ENCODE peak calls at places on chromosomes 3 and 15, in ten cellular contexts. V is fibroblast of lung; L is thoracic aorta; M is kidney; R is body of pancreas; A is omental fat pad; Y is activated CD8-positive, alpha-beta T cell treated with anti-CD3 and anti-CD28 coated beads for 36 hours; W is endodermal cell; E is heart left ventricle; Q is stomach. U is an unnamed sample.

GRCh38 chr15:96421211-96421610 is 90.7 kb downstream of the NR2F2 start:
- DNase-seq in M (no peak), R (no peak), E (no peak), A (no peak), L (no peak), Q (peak), Y (no peak), V (peak), W (no peak), U (peak)

GRCh38 chr15:52790166-52790708 is at the start of gene ONECUT1:
- DNase-seq in E (no peak), Y (peak), L (no peak), R (peak), Q (peak), M (peak), A (no peak), V (peak), W (peak), U (peak)

GRCh38 chr3:61725851-61726333 is 164.5 kb downstream of the PTPRG start:
- DNase-seq in L (no peak), Q (no peak), V (peak), R (no peak), E (no peak), W (peak), Y (no peak), M (no peak), A (no peak), U (peak)

GRCh38 chr15:88904808-88905327 is 8.3 kb downstream of the MFGE8 start:
- DNase-seq in Q (peak), E (peak), V (peak), Y (peak), R (peak), W (peak), M (peak), L (no peak), A (peak), U (peak)

GRCh38 chr15:65939901-65940617 is 70.8 kb downstream of the RAB11A start:
- DNase-seq in Y (no peak), W (no peak), V (peak), R (no peak), A (no peak), Q (peak), M (no peak), L (no peak), E (peak), U (peak)

GRCh38 chr15:50055333-50056278 is 63.4 kb downstream of the ATP8B4 start:
- DNase-seq in A (no peak), R (no peak), L (no peak), E (peak), Y (no peak), M (no peak), Q (no peak), V (peak), W (no peak), U (peak)

GRCh38 chr15:72916939-72917338 is 133.4 kb upstream of the ADPGK start:
- DNase-seq in R (no peak), Y (no peak), Q (no peak), A (no peak), V (no peak), M (no peak), E (no peak), L (no peak), W (no peak), U (peak)

GRCh38 chr3:4994823-4995499 is 15.7 kb downstream of the BHLHE40 start:
- DNase-seq in R (peak), E (peak), V (peak), M (peak), A (no peak), L (peak), Y (no peak), Q (peak), W (peak), U (peak)

GRCh38 chr3:42020681-42021307 is 58.9 kb upstream of the ULK4 start:
- DNase-seq in Q (no peak), Y (no peak), L (no peak), W (no peak), E (no peak), A (no peak), M (no peak), V (peak), R (no peak), U (peak)

GRCh38 chr3:52851348-52851747 is 16.5 kb upstream of the MUSTN1 start:
- DNase-seq in L (no peak), M (peak), A (no peak), W (peak), Q (no peak), E (peak), Y (peak), V (peak), R (peak), U (peak)

GRCh38 chr3:116877968-116878367 is 168.4 kb downstream of the TUSC7 start:
- DNase-seq in A (no peak), W (no peak), Q (no peak), Y (no peak), E (no peak), L (no peak), R (no peak), V (no peak), M (no peak), U (no peak)

GRCh38 chr3:141091416-141091815 is 40.3 kb downstream of the SPSB4 start:
- DNase-seq in Q (no peak), V (no peak), R (peak), Y (no peak), A (no peak), M (no peak), L (no peak), W (no peak), E (no peak), U (no peak)

GRCh38 chr15:93209690-93210425 is 120.8 kb upstream of the RGMA start:
- DNase-seq in V (no peak), W (peak), A (no peak), R (no peak), Y (no peak), Q (no peak), L (no peak), E (no peak), M (no peak), U (peak)

GRCh38 chr15:85168642-85169173 is 187.1 kb downstream of the PDE8A start:
- DNase-seq in V (peak), A (no peak), L (no peak), W (peak), Y (peak), Q (peak), E (no peak), R (peak), M (no peak), U (peak)

DNA sequence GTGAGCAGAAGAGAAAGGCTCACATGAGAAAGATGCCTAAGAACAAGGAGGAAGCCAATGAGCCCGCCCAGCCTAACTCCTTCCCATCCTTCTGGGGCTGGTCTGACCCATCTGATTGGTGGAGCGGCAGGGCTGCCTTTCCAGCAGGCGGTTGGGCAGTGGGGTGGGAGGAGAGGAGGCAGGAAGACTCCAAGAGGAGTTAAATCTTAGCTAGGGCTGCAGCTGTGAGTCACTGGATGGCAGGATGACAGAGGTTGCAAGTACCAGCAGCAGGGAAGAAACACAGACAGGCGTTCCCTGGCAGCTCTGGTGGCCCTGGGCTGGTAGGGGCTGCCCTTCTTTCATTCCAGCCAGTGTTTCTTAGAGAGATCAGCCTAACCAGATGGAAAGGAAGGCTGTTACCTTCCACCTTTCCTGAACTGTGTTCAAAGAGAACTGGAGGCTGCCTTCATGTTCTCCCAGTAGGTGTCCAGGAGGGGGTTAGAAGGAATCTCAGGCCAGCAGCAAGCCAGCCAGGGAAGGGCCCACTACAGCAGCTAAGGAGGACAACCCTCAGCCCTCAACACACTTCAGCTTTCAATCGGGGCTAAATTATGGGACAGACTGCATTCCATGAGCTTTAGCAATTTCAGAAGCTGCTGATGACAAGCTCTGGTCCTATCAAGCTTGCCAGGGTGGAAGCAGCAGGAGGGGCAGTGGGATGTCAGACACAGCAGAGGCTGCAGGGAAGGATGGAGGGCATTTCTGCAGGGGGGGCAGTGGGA is 50.3 kb downstream of the CHSY1 start:
- DNase-seq in L (peak), Y (peak), E (peak), V (peak), R (peak), A (peak), M (peak), W (peak), Q (peak), U (peak)
- TF ChIP-seq CTCF in L (no peak), Y (no peak), E (no peak), V (no peak), R (no peak), A (no peak), M (no peak), W (no peak), Q (no peak), U (no peak)

GRCh38 chr3:32399030-32399620 is 7.5 kb downstream of the CMTM7 start:
- DNase-seq in L (no peak), R (no peak), M (no peak), Y (peak), W (no peak), A (no peak), Q (no peak), E (no peak), V (peak), U (peak)
- TF ChIP-seq CTCF in L (peak), R (peak), M (peak), Y (peak), W (peak), A (no peak), Q (no peak), E (peak), V (peak), U (peak)

DNA sequence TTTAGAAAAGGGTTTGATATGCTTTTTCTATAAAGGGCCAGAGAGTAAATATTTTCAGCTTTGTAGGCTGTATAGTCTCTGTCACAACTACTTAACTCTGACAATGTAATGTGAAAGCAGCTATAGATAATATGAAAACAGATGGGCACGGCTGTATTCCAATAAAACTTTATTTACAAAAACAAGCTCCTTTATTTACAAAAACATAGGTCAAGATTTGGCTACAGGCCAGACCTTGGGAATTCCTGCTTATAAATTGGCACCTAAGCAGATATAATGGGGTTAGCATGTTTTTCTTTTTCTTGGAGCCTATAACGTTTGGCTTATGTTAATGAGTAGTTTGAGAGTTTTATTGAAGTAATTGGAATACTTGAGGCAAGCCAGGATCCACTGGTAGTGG is 119.4 kb upstream of the CGNL1 start:
- DNase-seq in A (no peak), V (no peak), Y (no peak), Q (no peak), M (no peak), L (no peak), R (no peak), E (no peak), W (no peak), U (no peak)
- TF ChIP-seq CTCF in A (no peak), V (no peak), Y (no peak), Q (no peak), M (no peak), L (no peak), R (no peak), E (no peak), W (no peak), U (no peak)

GRCh38 chr3:113274425-113274824 is 63.1 kb downstream of the BOC start:
- DNase-seq in M (peak), Q (no peak), L (no peak), E (no peak), W (no peak), V (no peak), Y (no peak), R (peak), A (no peak), U (no peak)

GRCh38 chr3:113274959-113275556 is 63.7 kb downstream of the BOC start:
- DNase-seq in Q (no peak), W (no peak), R (peak), V (no peak), Y (no peak), E (no peak), L (no peak), A (no peak), M (peak), U (no peak)

GRCh38 chr3:113277414-113277813 is 66.1 kb downstream of the BOC start:
- DNase-seq in V (no peak), L (no peak), E (no peak), W (no peak), Q (no peak), Y (no peak), A (no peak), R (no peak), M (peak), U (no peak)

GRCh38 chr3:113276581-113277080 is 65.3 kb downstream of the BOC start:
- DNase-seq in W (peak), L (no peak), A (no peak), Q (no peak), M (peak), E (no peak), Y (no peak), V (no peak), R (no peak), U (no peak)

GRCh38 chr3:113275876-113276580 is 64.7 kb downstream of the BOC start:
- DNase-seq in A (no peak), R (peak), V (peak), L (no peak), W (peak), E (peak), Q (no peak), M (peak), Y (peak), U (peak)
- TF ChIP-seq CTCF in A (no peak), R (no peak), V (peak), L (peak), W (peak), E (no peak), Q (no peak), M (no peak), Y (no peak), U (no peak)

GRCh38 chr3:123657111-123657510 is 72.3 kb upstream of the HACD2 start:
- DNase-seq in Y (no peak), L (no peak), Q (no peak), V (no peak), A (no peak), M (peak), E (no peak), W (no peak), R (no peak), U (no peak)

GRCh38 chr3:123656241-123656640 is 71.4 kb upstream of the HACD2 start:
- DNase-seq in M (no peak), E (no peak), R (no peak), Q (no peak), L (no peak), A (no peak), V (no peak), W (no peak), Y (no peak), U (no peak)

GRCh38 chr3:123657578-123657977 is 72.7 kb upstream of the HACD2 start:
- DNase-seq in A (no peak), V (peak), Y (no peak), E (no peak), W (no peak), M (peak), R (no peak), L (no peak), Q (no peak), U (no peak)

GRCh38 chr3:123655400-123655799 is 70.5 kb upstream of the HACD2 start:
- DNase-seq in E (no peak), L (no peak), W (no peak), M (no peak), V (no peak), R (no peak), Y (no peak), A (no peak), Q (no peak), U (peak)

DNA sequence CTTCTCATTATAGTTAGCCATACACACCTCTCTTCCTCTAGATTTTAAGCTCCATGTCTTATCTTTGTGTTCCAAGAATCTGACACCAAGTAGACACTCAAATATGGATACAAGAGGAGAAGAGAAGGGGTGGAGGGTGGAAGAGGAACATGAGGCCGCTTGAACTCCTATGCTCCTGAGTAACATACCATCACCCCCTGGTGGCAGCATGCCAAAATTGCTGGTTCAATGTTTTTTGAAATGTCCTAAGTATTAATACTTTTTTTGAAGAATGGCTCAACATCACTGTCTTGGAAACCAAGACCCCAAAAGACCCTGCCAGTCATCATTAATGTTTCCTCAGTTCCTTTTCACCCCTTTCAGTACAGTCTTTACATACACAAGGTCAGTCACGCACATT is 71.8 kb upstream of the HACD2 start:
- DNase-seq in W (peak), M (peak), Y (peak), Q (no peak), V (no peak), R (no peak), L (no peak), A (no peak), E (no peak), U (no peak)
- TF ChIP-seq CTCF in W (peak), M (no peak), Y (peak), Q (no peak), V (no peak), R (no peak), L (no peak), A (no peak), E (no peak), U (no peak)

GRCh38 chr3:180871901-180872300 is 40.6 kb upstream of the FXR1 start:
- DNase-seq in A (no peak), Q (no peak), R (no peak), W (no peak), M (no peak), E (no peak), V (peak), L (peak), Y (no peak), U (peak)

GRCh38 chr3:180875071-180875698 is 37.3 kb upstream of the FXR1 start:
- DNase-seq in Q (no peak), M (no peak), V (no peak), A (no peak), W (no peak), E (no peak), L (no peak), Y (no peak), R (no peak), U (no peak)

GRCh38 chr3:180870008-180870733 is 42.3 kb upstream of the FXR1 start:
- DNase-seq in M (peak), V (peak), W (peak), Q (no peak), Y (no peak), A (no peak), R (peak), E (peak), L (no peak), U (no peak)
- TF ChIP-seq CTCF in M (no peak), V (no peak), W (peak), Q (no peak), Y (no peak), A (no peak), R (no peak), E (no peak), L (peak), U (no peak)